ENCODE peak calls at places on chromosomes 3 and 15, in six cellular contexts. One of them, this sample, is unnamed.

GRCh38 chr3:160127308-160127707 is 97.9 kb upstream of the C3orf80 start:
- DNase-seq in IMR-90: no peak
- DNase-seq in NB4: no peak
- DNase-seq in A549: no peak
- DNase-seq in sigmoid colon: no peak
- DNase-seq in breast epithelium: no peak
- DNase-seq in this sample: no peak

GRCh38 chr3:114424337-114424736 is 130.5 kb downstream of the TIGIT start:
- DNase-seq in IMR-90: no peak
- DNase-seq in NB4: no peak
- DNase-seq in A549: no peak
- DNase-seq in sigmoid colon: no peak
- DNase-seq in breast epithelium: no peak
- DNase-seq in this sample: no peak

GRCh38 chr3:140756240-140757016 is 78.6 kb downstream of the TRIM42 start:
- DNase-seq in IMR-90: no peak
- DNase-seq in NB4: no peak
- DNase-seq in A549: no peak
- DNase-seq in sigmoid colon: no peak
- DNase-seq in breast epithelium: no peak
- DNase-seq in this sample: no peak

GRCh38 chr15:73593278-73594074 is 39.7 kb downstream of the NPTN start:
- DNase-seq in IMR-90: peak
- DNase-seq in NB4: no peak
- DNase-seq in A549: no peak
- DNase-seq in sigmoid colon: peak
- DNase-seq in breast epithelium: no peak
- DNase-seq in this sample: peak

GRCh38 chr15:86743283-86743903 is 663.7 kb downstream of the AGBL1 start:
- DNase-seq in IMR-90: no peak
- DNase-seq in NB4: peak
- DNase-seq in A549: peak
- DNase-seq in sigmoid colon: no peak
- DNase-seq in breast epithelium: no peak
- DNase-seq in this sample: peak

GRCh38 chr15:96066126-96066525 is 264.4 kb upstream of the NR2F2 start:
- DNase-seq in IMR-90: no peak
- DNase-seq in NB4: no peak
- DNase-seq in A549: no peak
- DNase-seq in sigmoid colon: no peak
- DNase-seq in breast epithelium: no peak
- DNase-seq in this sample: no peak

GRCh38 chr3:113736548-113737089 is 9.4 kb downstream of the NAA50 start:
- DNase-seq in IMR-90: peak
- DNase-seq in NB4: peak
- DNase-seq in A549: peak
- DNase-seq in sigmoid colon: no peak
- DNase-seq in breast epithelium: no peak
- DNase-seq in this sample: peak

GRCh38 chr3:59320080-59320479 is 270.3 kb upstream of the CFAP20DC start:
- DNase-seq in IMR-90: no peak
- DNase-seq in NB4: no peak
- DNase-seq in A549: peak
- DNase-seq in sigmoid colon: no peak
- DNase-seq in breast epithelium: no peak
- DNase-seq in this sample: no peak

GRCh38 chr3:48765376-48765775 is 48.4 kb upstream of the IP6K2 start:
- DNase-seq in IMR-90: no peak
- DNase-seq in NB4: peak
- DNase-seq in A549: peak
- DNase-seq in sigmoid colon: no peak
- DNase-seq in breast epithelium: no peak
- DNase-seq in this sample: no peak

GRCh38 chr3:79973917-79974595 is 206.3 kb upstream of the ROBO1 start:
- DNase-seq in IMR-90: no peak
- DNase-seq in NB4: no peak
- DNase-seq in A549: no peak
- DNase-seq in sigmoid colon: no peak
- DNase-seq in breast epithelium: no peak
- DNase-seq in this sample: no peak

GRCh38 chr3:95333826-95334225 is 1271.0 kb downstream of the NSUN3 start:
- DNase-seq in IMR-90: no peak
- DNase-seq in NB4: peak
- DNase-seq in A549: no peak
- DNase-seq in sigmoid colon: no peak
- DNase-seq in breast epithelium: no peak
- DNase-seq in this sample: no peak

GRCh38 chr3:71128951-71129350 is 454.6 kb downstream of the FOXP1 start:
- DNase-seq in IMR-90: no peak
- DNase-seq in NB4: no peak
- DNase-seq in A549: no peak
- DNase-seq in sigmoid colon: no peak
- DNase-seq in breast epithelium: no peak
- DNase-seq in this sample: peak

GRCh38 chr3:164608554-164609276 is 469.6 kb downstream of the SI start:
- DNase-seq in IMR-90: no peak
- DNase-seq in NB4: no peak
- DNase-seq in A549: no peak
- DNase-seq in sigmoid colon: no peak
- DNase-seq in breast epithelium: no peak
- DNase-seq in this sample: no peak

GRCh38 chr15:85950101-85950500 is 129.6 kb upstream of the AGBL1 start:
- DNase-seq in IMR-90: no peak
- DNase-seq in NB4: no peak
- DNase-seq in A549: no peak
- DNase-seq in sigmoid colon: no peak
- DNase-seq in breast epithelium: no peak
- DNase-seq in this sample: no peak

GRCh38 chr15:91471410-91471993 is 371.4 kb downstream of the SV2B start:
- DNase-seq in IMR-90: peak
- DNase-seq in NB4: no peak
- DNase-seq in A549: no peak
- DNase-seq in sigmoid colon: no peak
- DNase-seq in breast epithelium: no peak
- DNase-seq in this sample: peak

GRCh38 chr3:141051641-141052569 is 758 bp downstream of the SPSB4 start:
- DNase-seq in IMR-90: peak
- DNase-seq in NB4: no peak
- DNase-seq in A549: no peak
- DNase-seq in sigmoid colon: no peak
- DNase-seq in breast epithelium: no peak
- DNase-seq in this sample: peak

GRCh38 chr3:175255698-175256097 is 396.6 kb downstream of the NAALADL2 start:
- DNase-seq in IMR-90: peak
- DNase-seq in NB4: peak
- DNase-seq in A549: no peak
- DNase-seq in sigmoid colon: no peak
- DNase-seq in breast epithelium: no peak
- DNase-seq in this sample: no peak

GRCh38 chr15:40081691-40082194 is 26.9 kb downstream of the BMF start:
- DNase-seq in IMR-90: peak
- DNase-seq in NB4: peak
- DNase-seq in A549: no peak
- DNase-seq in sigmoid colon: peak
- DNase-seq in breast epithelium: peak
- DNase-seq in this sample: peak

GRCh38 chr3:52022323-52023100 is 26.8 kb upstream of the RPL29 start:
- DNase-seq in IMR-90: peak
- DNase-seq in NB4: peak
- DNase-seq in A549: no peak
- DNase-seq in sigmoid colon: no peak
- DNase-seq in breast epithelium: no peak
- DNase-seq in this sample: no peak

GRCh38 chr3:156899951-156900350 is 73.8 kb downstream of the LEKR1 start:
- DNase-seq in IMR-90: no peak
- DNase-seq in NB4: no peak
- DNase-seq in A549: no peak
- DNase-seq in sigmoid colon: no peak
- DNase-seq in breast epithelium: no peak
- DNase-seq in this sample: no peak

GRCh38 chr3:81540787-81541186 is 220.7 kb downstream of the GBE1 start:
- DNase-seq in IMR-90: no peak
- DNase-seq in NB4: no peak
- DNase-seq in A549: no peak
- DNase-seq in sigmoid colon: no peak
- DNase-seq in breast epithelium: no peak
- DNase-seq in this sample: peak

GRCh38 chr15:63544253-63545026 is 40.0 kb downstream of the USP3 start:
- DNase-seq in IMR-90: no peak
- DNase-seq in NB4: peak
- DNase-seq in A549: no peak
- DNase-seq in sigmoid colon: no peak
- DNase-seq in breast epithelium: no peak
- DNase-seq in this sample: peak

GRCh38 chr3:126934149-126934548 is 48.8 kb upstream of the PLXNA1 start:
- DNase-seq in IMR-90: peak
- DNase-seq in NB4: no peak
- DNase-seq in A549: no peak
- DNase-seq in sigmoid colon: peak
- DNase-seq in breast epithelium: no peak
- DNase-seq in this sample: no peak

GRCh38 chr15:77541421-77542181 is 91.1 kb downstream of the LINGO1 start:
- DNase-seq in IMR-90: peak
- DNase-seq in NB4: no peak
- DNase-seq in A549: no peak
- DNase-seq in sigmoid colon: peak
- DNase-seq in breast epithelium: no peak
- DNase-seq in this sample: no peak

GRCh38 chr3:177835917-177836316 is 638.6 kb upstream of the TBL1XR1 start:
- DNase-seq in IMR-90: peak
- DNase-seq in NB4: no peak
- DNase-seq in A549: no peak
- DNase-seq in sigmoid colon: no peak
- DNase-seq in breast epithelium: no peak
- DNase-seq in this sample: no peak

GRCh38 chr3:171789759-171790505 is 20.4 kb downstream of the PLD1 start:
- DNase-seq in IMR-90: no peak
- DNase-seq in NB4: no peak
- DNase-seq in A549: no peak
- DNase-seq in sigmoid colon: no peak
- DNase-seq in breast epithelium: no peak
- DNase-seq in this sample: no peak

GRCh38 chr3:37514055-37514665 is 339.8 kb upstream of the LRRFIP2 start:
- DNase-seq in IMR-90: no peak
- DNase-seq in NB4: no peak
- DNase-seq in A549: no peak
- DNase-seq in sigmoid colon: no peak
- DNase-seq in breast epithelium: no peak
- DNase-seq in this sample: no peak

GRCh38 chr15:27433604-27434003 is 462.6 kb downstream of the GABRG3 start:
- DNase-seq in IMR-90: no peak
- DNase-seq in NB4: no peak
- DNase-seq in A549: no peak
- DNase-seq in sigmoid colon: no peak
- DNase-seq in breast epithelium: no peak
- DNase-seq in this sample: no peak

GRCh38 chr3:160378331-160379109 is 20.5 kb downstream of the IFT80 start:
- DNase-seq in IMR-90: no peak
- DNase-seq in NB4: no peak
- DNase-seq in A549: no peak
- DNase-seq in sigmoid colon: no peak
- DNase-seq in breast epithelium: no peak
- DNase-seq in this sample: peak

GRCh38 chr3:43906847-43907507 is 216.2 kb downstream of the ABHD5 start:
- DNase-seq in IMR-90: no peak
- DNase-seq in NB4: no peak
- DNase-seq in A549: no peak
- DNase-seq in sigmoid colon: no peak
- DNase-seq in breast epithelium: no peak
- DNase-seq in this sample: no peak
- TF ChIP-seq POLR2A in IMR-90: no peak
- TF ChIP-seq POLR2A in NB4: no peak
- TF ChIP-seq POLR2A in A549: no peak
- TF ChIP-seq POLR2A in sigmoid colon: no peak
- TF ChIP-seq POLR2A in breast epithelium: no peak
- TF ChIP-seq POLR2A in this sample: no peak

DNA sequence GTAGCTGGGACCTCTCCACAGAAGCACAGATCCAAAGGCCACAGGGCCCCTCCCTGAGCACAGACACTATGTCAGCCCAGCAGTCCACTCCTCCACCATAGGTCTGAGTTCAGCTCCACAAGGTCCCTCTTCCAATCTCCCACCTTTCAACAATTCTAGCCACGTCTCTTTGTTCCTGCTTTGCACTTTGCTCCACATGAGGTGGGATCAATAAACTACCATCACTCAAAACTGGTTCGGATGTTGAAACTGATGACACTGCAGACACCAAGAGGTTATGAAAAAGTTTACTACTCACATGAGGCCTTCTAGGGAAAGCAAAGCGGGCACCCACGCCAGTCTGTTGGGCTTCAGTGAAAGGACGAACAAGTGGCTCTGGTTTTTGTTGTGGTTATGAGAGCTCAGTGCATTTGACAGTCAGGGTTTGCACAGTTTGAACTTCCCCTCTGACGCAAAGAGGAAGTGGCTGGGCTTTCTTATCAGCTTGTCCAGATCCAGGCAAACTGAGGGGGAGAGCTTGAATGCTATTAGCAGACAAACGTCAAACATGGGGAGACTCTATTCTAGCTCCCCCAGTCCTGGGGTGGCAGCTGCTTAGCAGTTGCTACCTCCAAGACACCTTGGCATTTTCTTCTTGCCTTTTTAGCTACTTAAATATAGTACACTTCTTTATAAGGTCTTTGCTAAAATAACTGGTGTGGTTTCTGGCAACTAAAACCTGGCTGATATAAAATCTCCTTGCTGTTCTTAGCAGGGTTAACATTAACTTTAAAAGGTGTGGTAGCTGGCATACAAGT is 37.8 kb downstream of the ZNF445 start:
- DNase-seq in IMR-90: peak
- DNase-seq in NB4: peak
- DNase-seq in A549: no peak
- DNase-seq in sigmoid colon: peak
- DNase-seq in breast epithelium: no peak
- DNase-seq in this sample: peak
- TF ChIP-seq POLR2A in IMR-90: no peak
- TF ChIP-seq POLR2A in NB4: peak
- TF ChIP-seq POLR2A in A549: no peak
- TF ChIP-seq POLR2A in sigmoid colon: no peak
- TF ChIP-seq POLR2A in breast epithelium: no peak
- TF ChIP-seq POLR2A in this sample: peak

GRCh38 chr3:147392083-147392916 is 14.0 kb downstream of the ZIC4 start:
- DNase-seq in IMR-90: no peak
- DNase-seq in NB4: no peak
- DNase-seq in A549: no peak
- DNase-seq in sigmoid colon: peak
- DNase-seq in breast epithelium: no peak
- DNase-seq in this sample: no peak
- TF ChIP-seq POLR2A in IMR-90: no peak
- TF ChIP-seq POLR2A in NB4: no peak
- TF ChIP-seq POLR2A in A549: no peak
- TF ChIP-seq POLR2A in sigmoid colon: no peak
- TF ChIP-seq POLR2A in breast epithelium: no peak
- TF ChIP-seq POLR2A in this sample: no peak

GRCh38 chr15:67863442-67863987 is 23.7 kb upstream of the RNU6-1 start:
- DNase-seq in IMR-90: peak
- DNase-seq in NB4: peak
- DNase-seq in A549: peak
- DNase-seq in sigmoid colon: peak
- DNase-seq in breast epithelium: peak
- DNase-seq in this sample: peak
- TF ChIP-seq POLR2A in IMR-90: peak
- TF ChIP-seq POLR2A in NB4: no peak
- TF ChIP-seq POLR2A in A549: peak
- TF ChIP-seq POLR2A in sigmoid colon: no peak
- TF ChIP-seq POLR2A in breast epithelium: no peak
- TF ChIP-seq POLR2A in this sample: no peak